ENCODE peak calls at places on chromosomes 16 and 17, in five cellular contexts. X, S, Y, A and F are unnamed samples. For H3K4me1, the result is how much of the 10 kb centered on the place peaks cover.

GRCh38 chr17:29195465-29196081 is 15.4 kb upstream of the MYO18A start:
- DNase-seq in X (no peak), A (no peak), Y (no peak), S (peak), F (no peak)

GRCh38 chr17:72205357-72205756 is 84.5 kb downstream of the SOX9 start:
- DNase-seq in A (no peak), X (peak), Y (no peak), S (no peak), F (no peak)

GRCh38 chr17:66415366-66416206 is 113.2 kb downstream of the PRKCA start:
- DNase-seq in X (no peak), A (no peak), S (no peak), Y (no peak), F (peak)

GRCh38 chr16:57258910-57259475 is 13.9 kb downstream of the ARL2BP start:
- DNase-seq in Y (no peak), A (peak), X (no peak), S (peak), F (no peak)

GRCh38 chr17:44170499-44171201 is at the start of gene ASB16:
- DNase-seq in A (no peak), S (no peak), X (peak), Y (no peak), F (no peak)

GRCh38 chr17:72466199-72466598 is 345.4 kb downstream of the SOX9 start:
- DNase-seq in X (no peak), Y (no peak), S (peak), A (no peak), F (no peak)

GRCh38 chr17:59131131-59131530 is 23.9 kb downstream of the SKA2 start:
- DNase-seq in X (no peak), Y (no peak), A (no peak), S (no peak), F (no peak)

GRCh38 chr17:14340968-14341412 is 40.1 kb downstream of the HS3ST3B1 start:
- DNase-seq in A (no peak), S (no peak), X (peak), Y (no peak), F (no peak)

GRCh38 chr17:19433240-19433639 is 22.2 kb downstream of the RNF112 start:
- DNase-seq in A (no peak), S (no peak), Y (no peak), X (peak), F (no peak)

GRCh38 chr16:70430667-70431536 is 8.0 kb downstream of the ST3GAL2 start:
- DNase-seq in X (no peak), S (no peak), A (peak), Y (peak), F (no peak)

GRCh38 chr17:38701504-38702165 is 3.4 kb upstream of the MLLT6 start:
- DNase-seq in X (no peak), A (no peak), Y (peak), S (peak), F (peak)

GRCh38 chr17:45410144-45411091 is 22.3 kb downstream of the ARHGAP27 start:
- DNase-seq in S (no peak), X (no peak), Y (no peak), A (no peak), F (peak)

GRCh38 chr17:74521701-74522201 is 9.5 kb downstream of the CD300LB start:
- DNase-seq in A (no peak), Y (no peak), S (no peak), X (no peak), F (no peak)

GRCh38 chr16:87922250-87922871 is 14.0 kb downstream of the CA5A start:
- DNase-seq in S (no peak), A (no peak), Y (no peak), X (no peak), F (no peak)

GRCh38 chr16:29696881-29697331 is 17.9 kb downstream of the QPRT start:
- DNase-seq in X (no peak), A (no peak), S (no peak), Y (no peak), F (no peak)

GRCh38 chr17:43608313-43608712 is 53.4 kb downstream of the MEOX1 start:
- DNase-seq in S (peak), X (no peak), Y (no peak), A (no peak), F (no peak)

GRCh38 chr17:15944720-15945492 is at the start of gene ADORA2B:
- DNase-seq in A (peak), X (peak), Y (peak), S (peak), F (peak)

GRCh38 chr17:6305613-6306360 is 129.1 kb downstream of the AIPL1 start:
- DNase-seq in Y (no peak), S (no peak), X (no peak), A (no peak), F (no peak)

GRCh38 chr16:1078579-1079021 is 6.1 kb downstream of the SSTR5 start:
- DNase-seq in A (peak), X (no peak), S (peak), Y (no peak), F (peak)

GRCh38 chr16:81500833-81501521 is 56.4 kb downstream of the CMIP start:
- DNase-seq in A (no peak), S (peak), X (no peak), Y (no peak), F (no peak)

GRCh38 chr16:87790278-87791023 is 24.7 kb upstream of the KLHDC4 start:
- DNase-seq in Y (no peak), X (no peak), S (peak), A (no peak), F (no peak)

GRCh38 chr16:27430923-27431484 is 29.0 kb downstream of the IL21R start:
- DNase-seq in S (no peak), A (peak), X (no peak), Y (no peak), F (no peak)

GRCh38 chr17:19579192-19579668 is 45.6 kb downstream of the SLC47A1 start:
- DNase-seq in S (no peak), X (no peak), Y (no peak), A (no peak), F (no peak)

DNA sequence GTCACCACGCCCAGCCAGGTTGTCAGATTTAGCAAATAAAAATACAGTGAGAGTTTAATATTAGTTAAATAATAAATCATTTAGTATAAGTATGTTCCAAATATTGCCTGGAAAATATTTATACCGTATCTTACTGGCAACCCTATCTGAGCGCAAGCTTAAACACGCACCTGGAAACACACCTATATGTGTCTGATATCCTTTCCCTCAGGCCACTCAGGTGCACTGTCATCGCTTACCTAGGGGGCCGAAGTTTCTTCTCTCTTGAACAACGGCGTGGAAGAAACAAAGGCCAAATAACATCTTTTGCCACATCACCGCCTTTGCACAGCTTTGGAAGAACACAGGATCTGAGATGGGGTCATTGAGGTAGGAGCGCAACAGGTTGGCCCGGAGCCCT is 54.0 kb downstream of the LYRM1 start:
- DNase-seq in Y (no peak), S (peak), X (no peak), A (no peak), F (no peak)
- H3K4me1 ChIP-seq in Y (under half), S (under half), X (under half), A (under half), F (under half)

DNA sequence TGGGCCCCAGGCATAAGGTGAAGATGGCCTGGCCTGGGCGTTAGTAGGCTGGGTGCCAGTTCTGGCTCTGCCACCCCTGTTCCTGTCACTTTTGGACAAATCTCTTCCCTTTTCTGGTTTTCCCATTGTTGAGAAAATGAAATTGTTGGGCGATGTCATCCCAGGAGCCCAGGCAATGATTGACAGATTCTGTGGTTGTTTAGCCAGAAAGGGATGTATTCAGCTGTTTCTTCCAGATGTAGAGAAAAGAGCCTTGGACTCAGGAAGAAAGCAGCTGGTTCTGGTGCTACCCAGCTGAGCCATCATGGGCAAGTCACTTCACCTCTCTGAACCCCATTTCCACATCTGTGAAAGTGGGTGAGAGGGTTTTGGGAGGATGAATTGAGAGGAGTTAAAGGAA is 60.1 kb upstream of the MRTFB start:
- DNase-seq in X (no peak), Y (no peak), A (no peak), S (no peak), F (no peak)
- H3K4me1 ChIP-seq in X (under half), Y (under half), A (under half), S (under half), F (under half)

GRCh38 chr17:41467546-41467945 is 360 bp upstream of the KRT32 start:
- DNase-seq in X (no peak), S (no peak), A (no peak), Y (no peak), F (no peak)
- H3K4me1 ChIP-seq in X (under half), S (under half), A (under half), Y (under half), F (under half)

GRCh38 chr16:50532576-50532975 is 15.6 kb upstream of the NKD1 start:
- DNase-seq in X (no peak), Y (no peak), S (no peak), A (no peak), F (no peak)
- H3K4me1 ChIP-seq in X (under half), Y (under half), S (under half), A (under half), F (under half)

GRCh38 chr16:75086281-75086680 is 30.3 kb downstream of the LDHD start:
- DNase-seq in Y (no peak), X (no peak), A (no peak), S (no peak), F (no peak)

GRCh38 chr16:75080205-75081029 is 36.2 kb downstream of the LDHD start:
- DNase-seq in Y (no peak), X (no peak), S (peak), A (no peak), F (no peak)

GRCh38 chr16:75081179-75081859 is 35.3 kb downstream of the LDHD start:
- DNase-seq in X (no peak), S (no peak), Y (no peak), A (no peak), F (no peak)

GRCh38 chr16:75085556-75085955 is 31.0 kb downstream of the LDHD start:
- DNase-seq in Y (no peak), A (no peak), S (no peak), X (no peak), F (no peak)

DNA sequence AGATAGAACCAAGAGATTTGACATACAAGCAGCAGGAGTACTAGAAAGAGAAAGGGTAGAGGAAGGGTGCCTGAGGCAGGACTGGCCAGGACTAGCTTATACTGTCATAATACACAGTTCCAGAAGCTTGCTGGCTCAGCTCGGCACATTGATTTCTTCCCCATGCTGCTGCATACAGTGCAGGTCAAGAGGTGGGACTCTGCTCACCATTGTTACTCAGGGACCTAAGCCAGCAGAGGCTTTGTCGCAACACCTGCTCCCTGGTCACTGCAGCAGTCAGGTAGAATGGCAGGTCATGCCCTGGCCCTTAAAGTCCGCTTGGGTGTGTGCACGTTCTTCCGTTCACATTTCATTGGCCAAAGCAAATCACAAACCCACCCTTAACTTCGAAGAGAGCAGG is 32.8 kb downstream of the LDHD start:
- DNase-seq in A (no peak), S (no peak), Y (no peak), X (no peak), F (no peak)
- H3K4me1 ChIP-seq in A (under half), S (under half), Y (under half), X (under half), F (under half)